ENCODE peak calls at places on chromosomes 3 and 15, in six cellular contexts. G is prostate gland, J is endothelial cell of umbilical vein, Q is suprapubic skin, C is HepG2, L is H1. H is an unnamed sample.

GRCh38 chr3:123344175-123344908 is 104.5 kb downstream of the ADCY5 start:
- DNase-seq in L (no peak), J (peak; percentile 6), C (no peak), Q (peak; percentile 21), G (no peak), H (no peak)

GRCh38 chr3:280691-281090 is 84.1 kb downstream of the CHL1 start:
- DNase-seq in C (no peak), Q (no peak), J (no peak), L (no peak), G (no peak), H (no peak)

GRCh38 chr15:39974656-39975230 is 40.8 kb downstream of the EIF2AK4 start:
- DNase-seq in C (no peak), G (peak; percentile 33), Q (no peak), L (no peak), J (no peak), H (no peak)

GRCh38 chr3:126180477-126181397 is at the start of gene ALDH1L1:
- DNase-seq in Q (no peak), G (peak; percentile 90), C (peak; percentile 69), L (peak; percentile 84), J (no peak), H (peak; percentile 96)

GRCh38 chr3:178236555-178237277 is 299.5 kb upstream of the KCNMB2 start:
- DNase-seq in G (no peak), Q (no peak), L (no peak), C (no peak), J (no peak), H (no peak)

GRCh38 chr3:43531835-43532234 is 90.0 kb downstream of the ANO10 start:
- DNase-seq in C (peak; percentile 9), J (peak; percentile 23), Q (no peak), L (no peak), G (no peak), H (no peak)

GRCh38 chr3:63086190-63086589 is 191.9 kb upstream of the SYNPR start:
- DNase-seq in L (no peak), C (no peak), G (no peak), Q (no peak), J (no peak), H (no peak)

GRCh38 chr3:129323651-129324294 is 45.1 kb downstream of the HMCES start:
- DNase-seq in L (no peak), C (no peak), Q (no peak), J (no peak), G (no peak), H (no peak)

GRCh38 chr3:157938154-157938774 is 168.0 kb downstream of the SHOX2 start:
- DNase-seq in Q (no peak), G (no peak), J (no peak), C (no peak), L (no peak), H (no peak)

GRCh38 chr15:41971089-41971892 is 1.1 kb downstream of the EHD4 start:
- DNase-seq in J (peak; percentile 83), C (peak; percentile 61), G (peak; percentile 43), L (no peak), Q (peak; percentile 71), H (no peak)
- TF ChIP-seq POLR2AphosphoS5 in J (peak; percentile 16), C (no peak), G (peak; percentile 47), L (no peak), Q (no peak), H (peak; percentile 73)

GRCh38 chr15:22888120-22888859 is 49.8 kb downstream of the NIPA2 start:
- DNase-seq in C (no peak), Q (peak; percentile 53), G (no peak), J (peak; percentile 46), L (no peak), H (no peak)

GRCh38 chr15:22891426-22892210 is 53.2 kb downstream of the NIPA2 start:
- DNase-seq in Q (no peak), C (no peak), J (no peak), G (no peak), L (no peak), H (no peak)

GRCh38 chr15:22892333-22892732 is 53.9 kb downstream of the NIPA2 start:
- DNase-seq in J (no peak), L (no peak), C (no peak), G (no peak), Q (no peak), H (no peak)

GRCh38 chr15:22889146-22889818 is 50.8 kb downstream of the NIPA2 start:
- DNase-seq in J (no peak), Q (no peak), L (no peak), C (no peak), G (no peak), H (no peak)

DNA sequence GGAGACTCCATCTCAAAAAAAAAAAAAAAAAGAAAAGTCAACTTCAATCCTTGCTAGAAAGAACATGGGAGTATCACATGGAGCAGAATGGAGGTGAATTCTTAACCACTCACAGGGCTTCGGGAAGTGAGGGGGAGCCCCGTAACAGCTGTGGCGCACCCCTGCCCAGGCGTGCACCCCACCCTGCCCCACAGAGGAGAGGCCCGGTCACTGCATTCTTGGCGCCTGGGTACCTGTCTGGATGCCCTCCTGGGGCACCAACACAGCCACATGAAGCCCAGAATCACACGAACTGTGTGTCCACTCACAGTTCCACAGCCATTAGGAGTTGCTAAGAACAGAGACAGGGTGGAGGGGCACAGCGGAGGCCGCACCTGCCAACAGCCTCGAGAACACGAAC is 51.8 kb downstream of the NIPA2 start:
- DNase-seq in Q (no peak), G (no peak), L (no peak), C (no peak), J (no peak), H (no peak)
- TF ChIP-seq POLR2AphosphoS5 in Q (no peak), G (no peak), L (no peak), C (no peak), J (no peak), H (no peak)

GRCh38 chr15:90020041-90020735 is 19.1 kb downstream of the ZNF710 start:
- DNase-seq in C (no peak), L (no peak), Q (no peak), J (peak; percentile 55), G (no peak), H (no peak)

GRCh38 chr15:90015749-90016148 is 14.6 kb downstream of the ZNF710 start:
- DNase-seq in J (no peak), C (no peak), Q (no peak), L (no peak), G (no peak), H (no peak)

GRCh38 chr15:90019611-90020010 is 18.5 kb downstream of the ZNF710 start:
- DNase-seq in J (no peak), G (no peak), C (no peak), Q (no peak), L (no peak), H (no peak)

GRCh38 chr15:90016721-90017120 is 15.6 kb downstream of the ZNF710 start:
- DNase-seq in G (no peak), J (no peak), C (no peak), Q (no peak), L (no peak), H (no peak)

GRCh38 chr15:90018216-90018831 is 17.2 kb downstream of the ZNF710 start:
- DNase-seq in C (no peak), G (no peak), Q (no peak), L (no peak), J (no peak), H (no peak)
- TF ChIP-seq POLR2AphosphoS5 in C (no peak), G (no peak), Q (no peak), L (no peak), J (no peak), H (no peak)

GRCh38 chr15:99212401-99212800 is 37.0 kb downstream of the TTC23 start:
- DNase-seq in G (no peak), J (no peak), Q (no peak), C (no peak), L (no peak), H (no peak)

GRCh38 chr15:99209326-99209725 is 40.1 kb downstream of the TTC23 start:
- DNase-seq in G (no peak), J (peak; percentile 85), L (no peak), Q (no peak), C (no peak), H (no peak)

GRCh38 chr15:99211926-99212325 is 37.5 kb downstream of the TTC23 start:
- DNase-seq in J (no peak), Q (no peak), C (no peak), G (no peak), L (no peak), H (no peak)

GRCh38 chr15:99207672-99208071 is 41.7 kb downstream of the TTC23 start:
- DNase-seq in G (no peak), C (no peak), J (no peak), Q (no peak), L (no peak), H (no peak)

DNA sequence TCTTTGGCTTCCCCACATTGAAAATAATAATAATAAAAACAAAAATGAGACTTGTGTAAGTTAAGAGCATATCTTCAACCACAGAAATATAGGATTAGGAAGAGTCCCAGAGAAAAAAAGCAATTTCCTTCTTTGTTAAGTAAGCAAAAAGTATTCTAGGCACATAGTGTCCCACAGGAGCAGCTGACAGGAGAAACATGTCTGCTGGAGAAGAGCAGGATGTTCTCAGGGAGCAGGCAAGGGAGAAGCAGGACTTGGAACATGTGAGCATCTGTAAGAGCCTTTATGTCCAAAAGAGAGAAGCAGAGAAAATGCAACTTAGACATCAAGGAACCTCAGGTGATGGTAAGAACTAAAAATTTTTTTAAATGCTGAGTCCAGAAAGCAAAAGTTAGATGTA is 39.0 kb downstream of the TTC23 start:
- DNase-seq in G (no peak), J (no peak), Q (no peak), C (no peak), L (no peak), H (no peak)
- TF ChIP-seq POLR2AphosphoS5 in G (peak; percentile 79), J (no peak), Q (no peak), C (no peak), L (no peak), H (peak; percentile 98)

GRCh38 chr3:70264122-70264780 is 48.2 kb downstream of the MDFIC2 start:
- DNase-seq in L (no peak), C (peak; percentile 69), J (peak; percentile 56), Q (no peak), G (no peak), H (no peak)
- TF ChIP-seq POLR2AphosphoS5 in L (no peak), C (no peak), J (no peak), Q (no peak), G (no peak), H (no peak)

DNA sequence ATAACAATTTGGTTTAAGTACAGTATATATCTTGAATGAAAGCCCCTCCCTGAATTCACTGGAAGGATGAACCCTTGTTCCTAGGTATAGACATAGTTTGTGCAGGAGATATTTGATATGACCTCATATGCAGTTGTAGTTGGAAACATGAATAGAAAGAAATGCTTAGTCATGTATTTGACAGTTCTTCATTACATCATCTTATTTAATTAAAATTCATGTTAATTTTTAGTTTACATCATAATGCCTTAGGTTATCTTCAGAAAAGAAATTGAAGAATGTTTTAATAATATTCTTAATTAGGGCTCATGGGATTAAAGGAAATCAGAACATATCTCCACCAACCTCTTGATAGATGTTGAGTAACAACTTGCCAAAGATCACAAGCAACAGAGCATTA is 19.2 kb downstream of the SLC2A2 start:
- DNase-seq in L (no peak), Q (no peak), J (no peak), C (no peak), G (no peak), H (no peak)
- TF ChIP-seq POLR2AphosphoS5 in L (no peak), Q (no peak), J (no peak), C (no peak), G (no peak), H (no peak)